ENCODE peak calls at places on chromosomes 1 and 21, in eight cellular contexts. C is upper lobe of left lung, J is GM23338, H is HepG2, G is Panc1, R is K562, Y is GM12878, Q is HCT116. N is an unnamed sample.

GRCh38 chr21:45861156-45861870 is 120.3 kb upstream of the COL6A1 start:
- ATAC-seq in Q (no peak), H (no peak), G (no peak), C (no peak), R (no peak), Y (no peak), J (no peak), N (no peak)

GRCh38 chr1:155006601-155007101 is 4.0 kb downstream of the ZBTB7B start:
- ATAC-seq in H (no peak), J (no peak), Q (no peak), C (no peak), G (no peak), R (no peak), Y (peak), N (no peak)

GRCh38 chr1:25727819-25728286 is 72.1 kb upstream of the SELENON start:
- ATAC-seq in R (peak), G (peak), Y (no peak), J (peak), C (peak), H (peak), Q (no peak), N (peak)

GRCh38 chr1:78211483-78212092 is 165.8 kb downstream of the GIPC2 start:
- ATAC-seq in H (peak), Y (no peak), Q (no peak), C (no peak), G (no peak), R (no peak), J (no peak), N (no peak)

GRCh38 chr1:51666463-51666862 is 49.6 kb downstream of the OSBPL9 start:
- ATAC-seq in H (no peak), R (no peak), Y (no peak), J (no peak), G (no peak), C (peak), Q (no peak), N (peak)

GRCh38 chr1:151946366-151946764 is 37.1 kb upstream of the THEM4 start:
- ATAC-seq in Y (peak), G (peak), H (no peak), C (peak), R (no peak), Q (peak), J (no peak), N (no peak)

GRCh38 chr21:25584833-25585232 is 22.4 kb downstream of the MRPL39 start:
- ATAC-seq in H (no peak), G (no peak), R (no peak), Q (no peak), J (no peak), C (no peak), Y (no peak), N (no peak)

GRCh38 chr1:116763787-116764465 is 9.7 kb downstream of the CD2 start:
- ATAC-seq in R (peak), Y (peak), H (peak), J (peak), C (peak), Q (peak), G (no peak), N (no peak)

GRCh38 chr1:8011016-8011415 is 15.1 kb downstream of the ERRFI1 start:
- ATAC-seq in R (no peak), J (no peak), Y (no peak), C (no peak), G (no peak), H (no peak), Q (no peak), N (no peak)

GRCh38 chr1:32828341-32828740 is 10.9 kb downstream of the S100PBP start:
- ATAC-seq in Q (no peak), H (no peak), Y (no peak), R (no peak), J (no peak), G (no peak), C (no peak), N (no peak)

GRCh38 chr1:13892671-13893325 is 192.8 kb downstream of the PRDM2 start:
- ATAC-seq in Y (no peak), G (peak), J (peak), C (peak), Q (no peak), R (no peak), H (peak), N (peak)

GRCh38 chr1:184483101-184483813 is 96.4 kb downstream of the C1orf21 start:
- ATAC-seq in C (peak), Y (no peak), H (no peak), Q (no peak), G (no peak), J (no peak), R (no peak), N (peak)

GRCh38 chr1:207847116-207847515 is 63.8 kb downstream of the CD34 start:
- ATAC-seq in G (no peak), H (no peak), R (no peak), Q (no peak), Y (no peak), C (no peak), J (no peak), N (no peak)

GRCh38 chr1:205446828-205447227 is 9.0 kb downstream of the BLACAT1 start:
- ATAC-seq in J (no peak), G (no peak), H (no peak), C (no peak), Y (no peak), R (no peak), Q (no peak), N (no peak)

GRCh38 chr21:20250337-20250736 is 747.9 kb upstream of the NCAM2 start:
- ATAC-seq in Y (no peak), R (peak), G (no peak), J (no peak), Q (no peak), H (no peak), C (no peak), N (no peak)

GRCh38 chr1:12415239-12415543 is 185.4 kb downstream of the VPS13D start:
- ATAC-seq in R (no peak), H (no peak), G (no peak), C (no peak), Q (no peak), J (no peak), Y (no peak), N (no peak)

GRCh38 chr1:86940599-86940998 is 26.2 kb downstream of the HS2ST1 start:
- ATAC-seq in Q (no peak), H (no peak), J (no peak), R (no peak), G (no peak), C (no peak), Y (no peak), N (no peak)

GRCh38 chr1:201719812-201720521 is 109.0 kb upstream of the IPO9 start:
- ATAC-seq in Q (no peak), Y (no peak), C (peak), H (no peak), G (peak), J (peak), R (no peak), N (peak)

GRCh38 chr1:243247901-243248300 is 7.2 kb downstream of the CEP170 start:
- ATAC-seq in Q (no peak), Y (peak), C (no peak), H (no peak), G (no peak), J (no peak), R (no peak), N (no peak)

GRCh38 chr21:31945576-31945975 is 72.8 kb downstream of the HUNK start:
- ATAC-seq in G (no peak), C (no peak), J (no peak), Q (no peak), H (no peak), R (no peak), Y (no peak), N (no peak)

GRCh38 chr1:36093919-36094318 is 5.2 kb downstream of the ADPRS start:
- ATAC-seq in Y (no peak), Q (no peak), H (no peak), R (no peak), J (no peak), G (no peak), C (no peak), N (no peak)
- H3K27ac ChIP-seq in Y (no peak), Q (no peak), H (no peak), R (no peak), J (no peak), G (no peak), C (no peak), N (no peak)

DNA sequence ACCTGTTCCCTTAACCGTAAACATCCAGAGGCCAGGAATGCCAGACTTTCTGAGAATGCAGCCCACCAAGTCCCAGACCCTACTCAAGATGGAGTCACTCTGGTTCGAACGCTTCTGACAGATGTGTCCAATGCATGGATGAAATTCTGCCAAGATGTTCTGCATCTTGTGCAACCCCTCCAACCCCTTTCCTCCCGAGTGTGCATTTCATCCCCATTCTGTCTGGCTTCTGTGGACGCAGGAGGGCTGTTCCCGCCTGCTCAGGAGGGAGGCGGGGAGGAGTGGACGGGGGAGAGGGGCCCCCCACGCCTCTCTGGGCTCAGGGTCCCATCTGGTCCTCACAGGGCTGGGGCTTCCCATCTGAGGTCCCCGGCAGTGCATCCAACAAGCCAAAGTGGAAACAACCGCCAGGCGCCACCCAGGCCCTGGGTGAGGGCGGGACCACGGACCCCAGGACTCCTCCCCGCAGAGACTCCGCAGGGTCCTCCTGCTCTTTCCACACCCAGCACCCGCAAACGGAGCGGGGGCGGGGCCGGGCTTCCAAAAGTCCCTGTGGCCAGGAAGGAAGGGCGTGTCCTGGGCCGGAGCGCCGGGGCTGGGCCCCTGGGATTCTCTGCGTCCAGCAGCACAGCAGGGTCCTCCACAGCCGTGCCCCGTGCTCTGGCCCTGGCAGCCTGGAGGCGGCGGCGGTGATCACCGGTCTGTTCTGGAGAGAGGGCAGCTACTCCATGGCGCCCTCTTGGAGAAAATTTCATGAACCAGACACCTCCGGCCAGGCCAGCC is 27.7 kb upstream of the SUMO3 start:
- ATAC-seq in R (peak), G (peak), Q (peak), C (peak), J (peak), Y (peak), H (peak), N (peak)
- TF ChIP-seq CTCF in R (peak), G (no peak), Q (peak), C (peak), J (peak), Y (peak), H (peak), N (no peak)

GRCh38 chr1:44808063-44808937 is at the start of gene BTBD19:
- ATAC-seq in R (peak), H (peak), J (peak), Y (peak), C (peak), G (peak), Q (peak), N (peak)
- TF ChIP-seq POLR2AphosphoS5 in R (no peak), H (no peak), J (no peak), Y (no peak), C (no peak), G (no peak), Q (no peak), N (no peak)

GRCh38 chr1:224302947-224303346 is 27.0 kb downstream of the NVL start:
- ATAC-seq in J (no peak), Y (no peak), Q (no peak), R (no peak), H (no peak), G (no peak), C (no peak), N (no peak)

GRCh38 chr1:224300346-224300745 is 29.6 kb downstream of the NVL start:
- ATAC-seq in G (peak), Q (no peak), H (no peak), R (no peak), Y (no peak), C (no peak), J (no peak), N (no peak)

GRCh38 chr1:224308064-224308463 is 21.9 kb downstream of the NVL start:
- ATAC-seq in G (no peak), R (no peak), Q (no peak), J (no peak), H (no peak), Y (no peak), C (no peak), N (no peak)

GRCh38 chr1:224301391-224301790 is 28.6 kb downstream of the NVL start:
- ATAC-seq in J (no peak), G (no peak), Y (no peak), C (no peak), H (no peak), Q (no peak), R (no peak), N (no peak)

GRCh38 chr1:224304767-224305166 is 25.2 kb downstream of the NVL start:
- ATAC-seq in C (no peak), J (no peak), G (no peak), R (no peak), Y (no peak), Q (no peak), H (no peak), N (no peak)
- H3K27ac ChIP-seq in C (no peak), J (peak), G (no peak), R (no peak), Y (no peak), Q (no peak), H (no peak), N (no peak)

GRCh38 chr1:248736992-248737391 is 18.6 kb downstream of the LYPD8 start:
- ATAC-seq in Q (no peak), G (no peak), C (peak), J (no peak), H (no peak), Y (no peak), R (no peak), N (no peak)
- TF ChIP-seq CTCF in Q (no peak), G (no peak), C (no peak), J (no peak), H (no peak), Y (no peak), R (no peak), N (no peak)

DNA sequence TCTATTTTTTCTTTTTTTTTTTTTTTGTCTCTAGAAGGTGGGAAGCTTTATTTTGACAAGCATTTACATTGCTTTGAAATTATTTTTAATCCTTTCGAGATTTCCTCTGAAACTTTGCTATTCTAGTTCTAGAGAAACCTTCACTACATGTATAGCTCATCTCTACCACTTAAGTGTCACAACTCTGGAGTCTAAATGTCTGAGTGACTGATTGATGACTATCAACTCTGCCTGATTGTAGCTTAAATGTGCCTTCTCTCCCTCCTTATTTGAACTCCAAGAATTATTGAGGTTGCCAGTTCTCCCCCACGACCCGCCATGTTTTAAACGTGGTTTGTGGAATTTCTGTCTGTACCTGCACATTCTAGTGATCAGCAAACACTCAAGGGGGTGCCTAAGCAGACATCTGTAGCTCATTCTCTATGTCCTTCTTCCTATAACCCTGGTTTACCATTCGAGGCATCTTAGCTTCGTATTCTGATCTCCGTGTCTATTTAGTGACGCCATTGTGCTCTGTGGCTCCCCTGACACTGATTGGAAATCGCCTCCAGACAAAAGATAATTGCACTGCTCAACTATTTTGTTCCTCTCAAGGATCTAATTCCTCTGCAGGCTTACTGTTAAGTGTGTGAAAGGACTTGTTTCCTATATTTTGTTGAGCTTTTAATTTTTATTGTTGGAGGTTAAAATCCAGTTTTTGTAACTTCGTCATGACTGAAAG is 1570.6 kb downstream of the BRINP3 start:
- ATAC-seq in Q (no peak), C (no peak), G (no peak), Y (no peak), J (no peak), R (no peak), H (no peak), N (no peak)
- TF ChIP-seq POLR2AphosphoS5 in Q (no peak), C (no peak), G (no peak), Y (no peak), J (no peak), R (no peak), H (no peak), N (no peak)

GRCh38 chr1:16015491-16015890 is 2.4 kb downstream of the HSPB7 start:
- ATAC-seq in R (no peak), Q (no peak), J (no peak), G (no peak), Y (no peak), C (no peak), H (no peak), N (no peak)
- H3K27ac ChIP-seq in R (peak), Q (no peak), J (no peak), G (no peak), Y (no peak), C (no peak), H (no peak), N (peak)

GRCh38 chr1:70314706-70315304 is 39.7 kb downstream of the ANKRD13C start:
- ATAC-seq in J (peak), G (no peak), Y (no peak), C (no peak), H (no peak), Q (peak), R (peak), N (no peak)
- TF ChIP-seq CTCF in J (peak), G (no peak), Y (no peak), C (no peak), H (no peak), Q (peak), R (no peak), N (no peak)